ENCODE peak calls at places on chromosomes 13 and 19, in six cellular contexts. One of them, this sample, is unnamed.

GRCh38 chr13:41495044-41495443 is 37.7 kb downstream of the RGCC start:
- DNase-seq in T-cell: no peak
- DNase-seq in NCI-H1092: no peak
- DNase-seq in activated CD4-positive, alpha-beta T cell treated with anti-CD3 and anti-CD28 coated beads, Interleukin-2, amount 10 ng/mL, durations not matched to agents 7 days and 5 days: no peak
- DNase-seq in head of caudate nucleus: no peak
- DNase-seq in retina: no peak
- DNase-seq in this sample: no peak

GRCh38 chr13:109790071-109790470 is 3.7 kb upstream of the IRS2 start:
- DNase-seq in activated CD4-positive, alpha-beta T cell treated with anti-CD3 and anti-CD28 coated beads, Interleukin-2, amount 10 ng/mL, durations not matched to agents 7 days and 5 days: no peak
- DNase-seq in retina: no peak
- DNase-seq in T-cell: no peak
- DNase-seq in NCI-H1092: no peak
- DNase-seq in head of caudate nucleus: no peak
- DNase-seq in this sample: no peak

GRCh38 chr13:48653074-48654054 is at the start of gene CYSLTR2:
- DNase-seq in T-cell: no peak
- DNase-seq in activated CD4-positive, alpha-beta T cell treated with anti-CD3 and anti-CD28 coated beads, Interleukin-2, amount 10 ng/mL, durations not matched to agents 7 days and 5 days: peak
- DNase-seq in head of caudate nucleus: no peak
- DNase-seq in NCI-H1092: no peak
- DNase-seq in retina: peak
- DNase-seq in this sample: peak

GRCh38 chr19:42270346-42271044 is 1.4 kb downstream of the CIC start:
- DNase-seq in NCI-H1092: no peak
- DNase-seq in retina: no peak
- DNase-seq in head of caudate nucleus: peak
- DNase-seq in activated CD4-positive, alpha-beta T cell treated with anti-CD3 and anti-CD28 coated beads, Interleukin-2, amount 10 ng/mL, durations not matched to agents 7 days and 5 days: peak
- DNase-seq in T-cell: peak
- DNase-seq in this sample: peak

GRCh38 chr13:27928353-27928804 is 8.6 kb downstream of the PDX1 start:
- DNase-seq in retina: no peak
- DNase-seq in head of caudate nucleus: no peak
- DNase-seq in T-cell: no peak
- DNase-seq in activated CD4-positive, alpha-beta T cell treated with anti-CD3 and anti-CD28 coated beads, Interleukin-2, amount 10 ng/mL, durations not matched to agents 7 days and 5 days: no peak
- DNase-seq in NCI-H1092: no peak
- DNase-seq in this sample: no peak

GRCh38 chr19:38673030-38673429 is 25.6 kb downstream of the ACTN4 start:
- DNase-seq in T-cell: no peak
- DNase-seq in NCI-H1092: no peak
- DNase-seq in head of caudate nucleus: no peak
- DNase-seq in retina: no peak
- DNase-seq in activated CD4-positive, alpha-beta T cell treated with anti-CD3 and anti-CD28 coated beads, Interleukin-2, amount 10 ng/mL, durations not matched to agents 7 days and 5 days: no peak
- DNase-seq in this sample: no peak

GRCh38 chr13:34076943-34077703 is 259.2 kb downstream of the RFC3 start:
- DNase-seq in T-cell: no peak
- DNase-seq in retina: peak
- DNase-seq in NCI-H1092: no peak
- DNase-seq in head of caudate nucleus: no peak
- DNase-seq in activated CD4-positive, alpha-beta T cell treated with anti-CD3 and anti-CD28 coated beads, Interleukin-2, amount 10 ng/mL, durations not matched to agents 7 days and 5 days: no peak
- DNase-seq in this sample: no peak

GRCh38 chr13:108621421-108621820 is 8.0 kb upstream of the MYO16 start:
- DNase-seq in NCI-H1092: no peak
- DNase-seq in head of caudate nucleus: no peak
- DNase-seq in retina: no peak
- DNase-seq in activated CD4-positive, alpha-beta T cell treated with anti-CD3 and anti-CD28 coated beads, Interleukin-2, amount 10 ng/mL, durations not matched to agents 7 days and 5 days: no peak
- DNase-seq in T-cell: no peak
- DNase-seq in this sample: no peak

GRCh38 chr19:1061987-1062386 is 5.0 kb upstream of the ARHGAP45 start:
- DNase-seq in T-cell: no peak
- DNase-seq in retina: no peak
- DNase-seq in NCI-H1092: no peak
- DNase-seq in head of caudate nucleus: no peak
- DNase-seq in activated CD4-positive, alpha-beta T cell treated with anti-CD3 and anti-CD28 coated beads, Interleukin-2, amount 10 ng/mL, durations not matched to agents 7 days and 5 days: no peak
- DNase-seq in this sample: no peak

This sample was measured in activated CD4-positive, alpha-beta memory T cell treated with anti-CD3 and anti-CD28 coated beads, Interleukin-2, amount 10 ng/mL, durations not matched to agents 7 days and 5 days.